ENCODE peak calls at places on chromosomes 13 and 19, in ten cellular contexts. O is EL; A is mesothelial cell of epicardium; L is lower leg skin; T is hepatocyte; U is DMS153; E is omental fat pad; B is effector CD4-positive, alpha-beta T cell; X is cardiac fibroblast; M is stimulated activated CD4-positive, alpha-beta T cell treated with anti-CD3 and anti-CD28 coated beads, Interleukin-1b, Interleukin-23, amount 100 ng/mL, for 24 hours. S is an unnamed sample.

GRCh38 chr19:7507884-7508283 is 8.0 kb upstream of the ZNF358 start:
- DNase-seq in O (peak), A (no peak), L (no peak), T (peak), U (peak), E (peak), B (no peak), X (peak), M (no peak), S (no peak)

GRCh38 chr19:11377237-11377636 is 2.8 kb downstream of the SWSAP1 start:
- DNase-seq in O (peak), A (no peak), L (no peak), T (peak), U (no peak), E (peak), B (no peak), X (peak), M (no peak), S (no peak)

GRCh38 chr13:20197361-20197834 is 4.7 kb upstream of the GJB2 start:
- DNase-seq in O (peak), A (no peak), L (no peak), T (peak), U (peak), E (no peak), B (no peak), X (peak), M (no peak), S (no peak)

GRCh38 chr19:8631425-8631819 is 989 bp downstream of the NFILZ start:
- DNase-seq in O (peak), A (no peak), L (peak), T (peak), U (no peak), E (no peak), B (no peak), X (peak), M (no peak), S (no peak)

GRCh38 chr13:27455331-27455855 is 5.0 kb upstream of the MTIF3 start:
- DNase-seq in O (no peak), A (no peak), L (no peak), T (no peak), U (no peak), E (no peak), B (no peak), X (peak), M (no peak), S (no peak)

GRCh38 chr19:38617283-38617763 is 430 bp downstream of the MAP4K1 start:
- DNase-seq in O (no peak), A (no peak), L (no peak), T (no peak), U (no peak), E (no peak), B (no peak), X (no peak), M (peak), S (no peak)

GRCh38 chr13:113927661-113928581 is 46.0 kb downstream of the C13orf46 start:
- DNase-seq in O (peak), A (peak), L (peak), T (peak), U (no peak), E (peak), B (no peak), X (peak), M (no peak), S (peak)

GRCh38 chr19:10679743-10680142 is 21.5 kb upstream of the QTRT1 start:
- DNase-seq in O (no peak), A (no peak), L (no peak), T (no peak), U (no peak), E (no peak), B (no peak), X (no peak), M (no peak), S (no peak)

GRCh38 chr13:42899266-42899665 is 92.8 kb downstream of the EPSTI1 start:
- DNase-seq in O (no peak), A (no peak), L (no peak), T (no peak), U (no peak), E (no peak), B (no peak), X (no peak), M (no peak), S (no peak)

GRCh38 chr13:31213681-31214289 is 14.0 kb downstream of the B3GLCT start:
- DNase-seq in O (peak), A (no peak), L (no peak), T (no peak), U (no peak), E (no peak), B (no peak), X (peak), M (no peak), S (no peak)

GRCh38 chr19:18840288-18841260 is 8.8 kb downstream of the UPF1 start:
- DNase-seq in O (no peak), A (no peak), L (no peak), T (no peak), U (no peak), E (no peak), B (no peak), X (no peak), M (no peak), S (no peak)